ENCODE peak calls at places on chromosomes 11 and 22, in seven cellular contexts. N is nephron progenitor cell; T is NCI-H82; F is A549; I is IMR-90; J is CD8-positive, alpha-beta memory T cell; M is ecto neural progenitor cell. D is an unnamed sample.

GRCh38 chr11:82960779-82961143 is 59.2 kb downstream of the DDIAS start:
- DNase-seq in F (no peak), N (no peak), J (no peak), I (no peak), M (no peak), T (peak), D (no peak)

GRCh38 chr11:2295971-2296912 is 5.5 kb downstream of the C11orf21 start:
- DNase-seq in F (no peak), M (no peak), N (peak), T (no peak), I (no peak), J (no peak), D (no peak)

GRCh38 chr11:65448418-65449196 is 26.0 kb downstream of the NEAT1 start:
- DNase-seq in I (peak), J (no peak), F (no peak), M (peak), T (peak), N (no peak), D (no peak)

GRCh38 chr11:94768602-94769511 is 701 bp downstream of the AMOTL1 start:
- DNase-seq in F (no peak), I (peak), J (no peak), T (peak), N (peak), M (peak), D (peak)

GRCh38 chr22:28741200-28741757 is 341 bp downstream of the CHEK2 start:
- DNase-seq in M (no peak), I (no peak), T (peak), F (no peak), J (no peak), N (no peak), D (no peak)

GRCh38 chr11:2824851-2825250 is 60.7 kb downstream of the CDKN1C start:
- DNase-seq in I (no peak), N (no peak), T (no peak), F (no peak), M (no peak), J (no peak), D (no peak)

GRCh38 chr11:101914349-101914736 is 467 bp upstream of the CEP126 start:
- DNase-seq in T (no peak), F (no peak), N (no peak), M (no peak), I (peak), J (no peak), D (peak)

GRCh38 chr22:46758098-46758497 is 4.4 kb upstream of the TBC1D22A start:
- DNase-seq in F (no peak), T (no peak), N (no peak), I (no peak), M (no peak), J (no peak), D (no peak)

GRCh38 chr11:36569095-36569494 is 1.3 kb downstream of the RAG1 start:
- DNase-seq in F (no peak), M (no peak), I (no peak), J (no peak), T (no peak), N (no peak), D (no peak)

GRCh38 chr11:121372671-121373429 is 79.3 kb upstream of the SORL1 start:
- DNase-seq in N (no peak), J (no peak), I (no peak), M (no peak), T (no peak), F (no peak), D (no peak)

D was measured in D341Med.